ENCODE peak calls at places on chromosomes 5 and 9, in eight cellular contexts. T is H9, M is mesothelial cell of epicardium, U is GM13976, C is thoracic aorta, W is heart right ventricle, I is foreskin fibroblast, Q is colonic mucosa. Z is an unnamed sample.

GRCh38 chr9:96440671-96441199 is 9.2 kb upstream of the HABP4 start:
- DNase-seq in T (no peak), M (no peak), U (no peak), C (no peak), W (no peak), I (no peak), Q (no peak), Z (no peak)

GRCh38 chr9:7802666-7803065 is 3.1 kb upstream of the DMAC1 start:
- DNase-seq in T (no peak), M (no peak), U (no peak), C (no peak), W (no peak), I (peak), Q (no peak), Z (no peak)

GRCh38 chr5:92674322-92674721 is 906.7 kb downstream of the NR2F1-AS1 start:
- DNase-seq in T (no peak), M (no peak), U (no peak), C (no peak), W (no peak), I (no peak), Q (no peak), Z (no peak)

GRCh38 chr5:122192883-122193496 is 63.6 kb downstream of the ZNF474 start:
- DNase-seq in T (no peak), M (no peak), U (peak), C (no peak), W (peak), I (peak), Q (peak), Z (peak)

GRCh38 chr5:176716320-176716719 is 69.0 kb downstream of the TSPAN17 start:
- DNase-seq in T (no peak), M (no peak), U (no peak), C (no peak), W (no peak), I (peak), Q (no peak), Z (no peak)

GRCh38 chr5:80782626-80783025 is 127.8 kb upstream of the DHFR start:
- DNase-seq in T (no peak), M (no peak), U (no peak), C (no peak), W (no peak), I (no peak), Q (no peak), Z (no peak)

GRCh38 chr9:911003-911402 is 65.5 kb upstream of the DMRT3 start:
- DNase-seq in T (peak), M (no peak), U (no peak), C (no peak), W (no peak), I (no peak), Q (no peak), Z (no peak)

GRCh38 chr5:179530069-179530998 is 20.0 kb upstream of the RUFY1 start:
- DNase-seq in T (peak), M (peak), U (peak), C (no peak), W (peak), I (peak), Q (peak), Z (peak)

GRCh38 chr5:141655020-141655419 is 3.8 kb upstream of the FCHSD1 start:
- DNase-seq in T (no peak), M (no peak), U (no peak), C (no peak), W (no peak), I (no peak), Q (no peak), Z (no peak)

GRCh38 chr9:20197976-20198685 is 409.3 kb upstream of the SLC24A2 start:
- DNase-seq in T (peak), M (no peak), U (no peak), C (no peak), W (no peak), I (peak), Q (peak), Z (no peak)

GRCh38 chr5:180367991-180368390 is 14.9 kb upstream of the GFPT2 start:
- DNase-seq in T (no peak), M (no peak), U (no peak), C (no peak), W (no peak), I (no peak), Q (no peak), Z (no peak)

GRCh38 chr5:132437604-132438275 is 52.8 kb downstream of the IRF1 start:
- DNase-seq in T (peak), M (no peak), U (peak), C (no peak), W (peak), I (peak), Q (peak), Z (peak)

GRCh38 chr5:113122053-113122452 is 145.5 kb downstream of the DCP2 start:
- DNase-seq in T (no peak), M (no peak), U (no peak), C (no peak), W (no peak), I (peak), Q (no peak), Z (no peak)

GRCh38 chr5:124599048-124599973 is 147.1 kb downstream of the ZNF608 start:
- DNase-seq in T (no peak), M (no peak), U (peak), C (no peak), W (peak), I (peak), Q (peak), Z (no peak)

GRCh38 chr9:99466104-99466503 is 244.0 kb downstream of the SEC61B start:
- DNase-seq in T (no peak), M (no peak), U (no peak), C (no peak), W (no peak), I (no peak), Q (no peak), Z (no peak)

GRCh38 chr9:34896112-34896511 is 62.0 kb upstream of the PHF24 start:
- DNase-seq in T (no peak), M (no peak), U (no peak), C (no peak), W (no peak), I (peak), Q (no peak), Z (no peak)

GRCh38 chr5:167964529-167964928 is 326.9 kb upstream of the WWC1 start:
- DNase-seq in T (no peak), M (no peak), U (no peak), C (no peak), W (no peak), I (no peak), Q (no peak), Z (no peak)

GRCh38 chr5:163459465-163459887 is 426 bp downstream of the NUDCD2 start:
- DNase-seq in T (no peak), M (no peak), U (no peak), C (no peak), W (no peak), I (no peak), Q (no peak), Z (no peak)

GRCh38 chr5:163458778-163459405 is 1.0 kb downstream of the NUDCD2 start:
- DNase-seq in T (no peak), M (no peak), U (no peak), C (no peak), W (no peak), I (no peak), Q (no peak), Z (no peak)

GRCh38 chr5:163463063-163463435 is 2.6 kb downstream of the HMMR start:
- DNase-seq in T (no peak), M (no peak), U (no peak), C (no peak), W (no peak), I (no peak), Q (no peak), Z (no peak)

GRCh38 chr5:163460562-163461176 is at the start of gene HMMR:
- DNase-seq in T (no peak), M (no peak), U (no peak), C (no peak), W (no peak), I (peak), Q (no peak), Z (no peak)

GRCh38 chr5:163459888-163460561 is at the start of gene NUDCD2:
- DNase-seq in T (peak), M (peak), U (peak), C (peak), W (peak), I (peak), Q (peak), Z (peak)
- TF ChIP-seq CTCF in T (peak), M (no peak), U (no peak), C (peak), W (peak), I (peak), Q (no peak), Z (no peak)

GRCh38 chr5:151459680-151460079 is 12.3 kb downstream of the SLC36A1 start:
- DNase-seq in T (no peak), M (no peak), U (no peak), C (no peak), W (no peak), I (peak), Q (no peak), Z (no peak)
- TF ChIP-seq CTCF in T (no peak), M (no peak), U (no peak), C (no peak), W (no peak), I (peak), Q (no peak), Z (no peak)

DNA sequence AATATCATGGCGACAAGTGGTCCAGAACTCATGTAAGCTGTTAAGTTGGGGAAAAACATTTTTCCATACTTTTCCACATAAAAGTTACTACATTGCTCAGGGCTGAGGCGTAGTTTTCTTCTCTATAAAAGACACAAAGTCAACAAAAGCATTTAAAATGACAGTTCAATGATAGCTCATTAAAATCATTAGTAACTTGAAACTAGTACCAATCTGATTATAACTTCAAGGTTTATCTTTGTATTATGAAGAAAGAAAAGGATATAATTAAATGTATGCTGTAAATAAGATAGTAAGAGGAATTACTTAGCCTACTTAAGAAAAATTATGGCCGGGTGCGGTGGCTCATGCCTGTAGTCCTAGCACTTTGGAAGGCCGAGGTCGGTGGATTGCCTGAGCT is 9.9 kb downstream of the NME5 start:
- DNase-seq in T (no peak), M (no peak), U (no peak), C (no peak), W (no peak), I (no peak), Q (no peak), Z (no peak)
- TF ChIP-seq CTCF in T (no peak), M (no peak), U (no peak), C (no peak), W (no peak), I (no peak), Q (no peak), Z (no peak)

DNA sequence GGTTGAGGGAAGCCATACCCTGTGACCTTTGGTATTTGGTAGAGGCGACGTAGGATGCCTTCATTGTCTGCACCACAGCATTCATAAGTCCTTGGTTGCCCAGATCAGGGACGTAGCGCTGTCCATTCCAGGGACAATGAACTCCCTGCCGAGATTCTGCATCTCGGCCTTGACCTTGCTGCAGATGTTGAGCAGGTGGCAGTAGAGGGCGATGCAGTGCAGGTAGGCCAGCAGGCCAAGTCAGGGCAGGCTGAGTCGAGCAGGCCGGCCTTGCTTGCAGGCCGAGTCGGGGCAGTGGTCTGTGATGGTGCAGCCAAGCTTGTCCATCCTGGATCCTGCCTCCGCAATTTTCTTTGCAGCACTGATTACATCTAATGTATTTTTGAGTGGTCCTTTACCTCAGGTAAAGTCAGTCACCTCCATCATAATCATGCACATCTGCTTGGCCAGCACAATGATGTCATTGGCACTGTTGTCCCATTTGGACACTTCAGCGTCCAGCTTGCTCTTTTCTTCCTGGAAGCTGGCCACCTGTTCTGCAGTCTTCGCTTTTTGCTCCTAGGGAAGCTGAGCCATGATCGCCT is 93.4 kb upstream of the CCDC112 start:
- DNase-seq in T (peak), M (no peak), U (no peak), C (no peak), W (no peak), I (no peak), Q (no peak), Z (no peak)
- TF ChIP-seq CTCF in T (peak), M (no peak), U (peak), C (no peak), W (peak), I (no peak), Q (no peak), Z (peak)

GRCh38 chr5:25405850-25406249 is 761.1 kb upstream of the CDH10 start:
- DNase-seq in T (no peak), M (no peak), U (no peak), C (no peak), W (no peak), I (no peak), Q (no peak), Z (no peak)

DNA sequence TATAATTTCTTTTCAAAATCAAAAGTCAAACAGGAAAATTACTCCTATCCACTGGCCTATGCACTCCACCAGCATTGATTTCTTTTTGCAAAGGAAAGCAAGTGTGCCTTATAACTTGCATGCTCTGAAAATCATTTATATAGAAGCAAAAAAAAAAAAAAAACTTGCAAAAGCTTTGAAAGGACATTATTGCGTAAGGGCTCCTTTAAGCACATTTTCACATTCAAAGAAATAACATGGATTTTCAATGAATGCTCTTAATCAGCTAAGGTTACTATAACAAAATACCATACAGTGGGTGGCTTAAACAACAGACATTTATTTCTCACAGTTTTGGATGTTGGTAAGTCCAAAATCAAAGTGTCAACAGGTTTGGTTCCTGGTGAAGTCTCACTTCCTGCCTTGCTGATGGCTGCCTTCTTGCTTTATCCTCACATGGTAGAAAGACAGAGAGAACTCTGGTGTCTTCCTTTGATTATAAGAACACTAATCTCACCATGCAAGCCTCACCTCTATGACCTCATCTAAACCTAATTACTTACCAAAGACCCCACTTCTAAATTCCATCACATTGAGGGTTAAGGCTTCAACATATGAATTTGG is 755.2 kb upstream of the CDH10 start:
- DNase-seq in T (no peak), M (no peak), U (no peak), C (no peak), W (no peak), I (no peak), Q (no peak), Z (no peak)
- TF ChIP-seq CTCF in T (no peak), M (no peak), U (no peak), C (no peak), W (no peak), I (no peak), Q (no peak), Z (no peak)

GRCh38 chr5:143672806-143673205 is 139.2 kb upstream of the HMHB1 start:
- DNase-seq in T (no peak), M (no peak), U (no peak), C (no peak), W (no peak), I (no peak), Q (no peak), Z (no peak)
- TF ChIP-seq CTCF in T (no peak), M (no peak), U (no peak), C (no peak), W (no peak), I (no peak), Q (no peak), Z (no peak)